ENCODE peak calls at places on chromosomes 4 and X, in seven cellular contexts. R is GM12864, Z is bronchial epithelial cell, P is DND-41, T is heart left ventricle, J is GM13976, C is A549. D is an unnamed sample.

GRCh38 chr4:37976991-37977470 is 16.8 kb downstream of the PTTG2 start:
- DNase-seq in R (no peak), Z (no peak), P (peak; percentile 85), T (peak; percentile 94), J (peak; percentile 91), C (peak; percentile 61), D (peak; percentile 87)

GRCh38 chr4:120007171-120007894 is 59.3 kb downstream of the MAD2L1 start:
- DNase-seq in R (no peak), Z (peak; percentile 63), P (no peak), T (no peak), J (no peak), C (no peak), D (no peak)

GRCh38 chr4:144611850-144612249 is 34.1 kb upstream of the HHIP start:
- DNase-seq in R (no peak), Z (peak; percentile 20), P (no peak), T (no peak), J (peak; percentile 26), C (peak; percentile 9), D (no peak)

GRCh38 chr4:10526431-10527222 is 69.4 kb upstream of the ZNF518B start:
- DNase-seq in R (no peak), Z (peak; percentile 96), P (no peak), T (no peak), J (no peak), C (no peak), D (no peak)

GRCh38 chr4:154329268-154329858 is 162.2 kb downstream of the DCHS2 start:
- DNase-seq in R (no peak), Z (peak; percentile 43), P (no peak), T (peak; percentile 47), J (peak; percentile 20), C (peak; percentile 25), D (no peak)

GRCh38 chrX:133229361-133229760 is 11.2 kb upstream of the TFDP3 start:
- DNase-seq in R (no peak), Z (peak; percentile 94), P (no peak), T (no peak), J (no peak), C (no peak), D (no peak)

GRCh38 chrX:107827137-107827831 is 1.6 kb downstream of the MID2 start:
- DNase-seq in R (no peak), Z (no peak), P (no peak), T (no peak), J (no peak), C (no peak), D (no peak)

GRCh38 chr4:156738756-156739155 is 232.8 kb downstream of the PDGFC start:
- DNase-seq in R (no peak), Z (no peak), P (no peak), T (no peak), J (no peak), C (no peak), D (no peak)

GRCh38 chr4:173332963-173333657 is 1.0 kb downstream of the HMGB2 start:
- DNase-seq in R (no peak), Z (peak; percentile 70), P (no peak), T (no peak), J (no peak), C (no peak), D (no peak)

GRCh38 chr4:151198748-151199147 is 78.2 kb upstream of the PRSS48 start:
- DNase-seq in R (no peak), Z (no peak), P (no peak), T (no peak), J (no peak), C (no peak), D (no peak)

GRCh38 chr4:705278-706082 is at the start of gene PCGF3:
- DNase-seq in R (peak; percentile 61), Z (peak; percentile 74), P (peak; percentile 95), T (peak; percentile 99), J (peak; percentile 100), C (peak; percentile 94), D (peak; percentile 97)

GRCh38 chr4:103150677-103151076 is 47.5 kb downstream of the CENPE start:
- DNase-seq in R (no peak), Z (peak; percentile 92), P (no peak), T (no peak), J (no peak), C (peak; percentile 49), D (no peak)

GRCh38 chr4:37549003-37549402 is 137.2 kb downstream of the RELL1 start:
- DNase-seq in R (no peak), Z (peak; percentile 86), P (no peak), T (no peak), J (no peak), C (no peak), D (no peak)

GRCh38 chr4:52015366-52015765 is 4.8 kb downstream of the LRRC66 start:
- DNase-seq in R (no peak), Z (no peak), P (no peak), T (no peak), J (no peak), C (no peak), D (no peak)

GRCh38 chrX:14673236-14673635 is 143.9 kb downstream of the GLRA2 start:
- DNase-seq in R (no peak), Z (peak; percentile 29), P (no peak), T (no peak), J (no peak), C (no peak), D (no peak)

GRCh38 chr4:26337612-26338011 is 16.8 kb downstream of the RBPJ start:
- DNase-seq in R (no peak), Z (no peak), P (no peak), T (no peak), J (no peak), C (no peak), D (no peak)

GRCh38 chrX:10011991-10012390 is 44.8 kb downstream of the CLDN34 start:
- DNase-seq in R (no peak), Z (no peak), P (no peak), T (no peak), J (no peak), C (peak; percentile 40), D (no peak)

GRCh38 chr4:76028242-76028859 is 5.1 kb upstream of the CXCL10 start:
- DNase-seq in R (no peak), Z (no peak), P (no peak), T (no peak), J (no peak), C (no peak), D (no peak)

DNA sequence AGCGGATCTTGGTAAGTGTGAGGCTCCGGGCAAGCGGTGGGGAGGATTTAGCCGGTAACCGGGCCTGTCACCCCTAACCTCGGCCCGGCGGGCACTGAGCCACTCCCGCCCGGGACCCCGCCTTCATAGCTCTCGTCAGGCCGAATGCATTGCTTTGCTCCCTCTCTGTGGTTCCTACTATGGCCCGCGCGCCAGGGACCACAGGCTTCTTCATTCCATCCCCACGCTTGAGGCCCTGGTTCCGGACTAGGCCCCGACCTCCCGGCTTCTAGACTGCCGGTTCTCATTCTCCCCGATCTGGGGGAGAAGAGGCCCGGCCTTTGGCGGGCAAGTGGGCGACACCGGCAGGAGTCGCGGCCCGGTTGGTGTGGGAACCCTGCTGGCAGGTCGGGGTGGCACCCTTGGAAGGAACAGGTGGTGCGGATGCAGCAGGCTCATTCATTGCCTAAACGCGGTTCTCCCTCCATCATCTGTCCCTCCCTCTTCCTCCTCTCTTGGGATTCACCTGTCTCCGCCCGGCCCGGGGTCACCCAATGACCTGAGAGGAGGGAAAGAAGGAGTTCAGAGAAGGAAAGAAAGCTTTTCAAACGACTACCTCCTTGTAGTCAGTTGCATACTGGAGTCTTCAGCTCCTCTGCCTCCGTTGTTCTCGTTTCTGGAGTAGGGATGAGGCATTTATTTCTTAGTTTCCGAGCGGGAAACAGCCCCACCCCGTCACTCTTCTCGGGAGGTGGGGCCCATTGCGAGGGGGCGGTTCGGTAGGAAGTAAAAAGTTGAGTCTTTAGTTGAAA is at the start of gene NDUFC1:
- DNase-seq in R (no peak), Z (peak; percentile 55), P (peak; percentile 69), T (peak; percentile 66), J (peak; percentile 67), C (peak; percentile 59), D (peak; percentile 48)
- TF ChIP-seq CTCF in R (peak; percentile 33), Z (peak; percentile 44), P (peak; percentile 45), T (no peak), J (no peak), C (no peak), D (peak; percentile 31)

GRCh38 chr4:183659919-183660318 is 826 bp downstream of the TRAPPC11 start:
- DNase-seq in R (no peak), Z (peak; percentile 17), P (no peak), T (no peak), J (peak; percentile 13), C (no peak), D (no peak)

GRCh38 chr4:183658362-183659028 is 490 bp downstream of the RWDD4 start:
- DNase-seq in R (no peak), Z (peak; percentile 13), P (no peak), T (peak; percentile 63), J (peak; percentile 45), C (peak; percentile 5), D (no peak)

GRCh38 chr4:183657564-183657963 is 1.4 kb downstream of the RWDD4 start:
- DNase-seq in R (no peak), Z (no peak), P (no peak), T (no peak), J (no peak), C (no peak), D (no peak)

DNA sequence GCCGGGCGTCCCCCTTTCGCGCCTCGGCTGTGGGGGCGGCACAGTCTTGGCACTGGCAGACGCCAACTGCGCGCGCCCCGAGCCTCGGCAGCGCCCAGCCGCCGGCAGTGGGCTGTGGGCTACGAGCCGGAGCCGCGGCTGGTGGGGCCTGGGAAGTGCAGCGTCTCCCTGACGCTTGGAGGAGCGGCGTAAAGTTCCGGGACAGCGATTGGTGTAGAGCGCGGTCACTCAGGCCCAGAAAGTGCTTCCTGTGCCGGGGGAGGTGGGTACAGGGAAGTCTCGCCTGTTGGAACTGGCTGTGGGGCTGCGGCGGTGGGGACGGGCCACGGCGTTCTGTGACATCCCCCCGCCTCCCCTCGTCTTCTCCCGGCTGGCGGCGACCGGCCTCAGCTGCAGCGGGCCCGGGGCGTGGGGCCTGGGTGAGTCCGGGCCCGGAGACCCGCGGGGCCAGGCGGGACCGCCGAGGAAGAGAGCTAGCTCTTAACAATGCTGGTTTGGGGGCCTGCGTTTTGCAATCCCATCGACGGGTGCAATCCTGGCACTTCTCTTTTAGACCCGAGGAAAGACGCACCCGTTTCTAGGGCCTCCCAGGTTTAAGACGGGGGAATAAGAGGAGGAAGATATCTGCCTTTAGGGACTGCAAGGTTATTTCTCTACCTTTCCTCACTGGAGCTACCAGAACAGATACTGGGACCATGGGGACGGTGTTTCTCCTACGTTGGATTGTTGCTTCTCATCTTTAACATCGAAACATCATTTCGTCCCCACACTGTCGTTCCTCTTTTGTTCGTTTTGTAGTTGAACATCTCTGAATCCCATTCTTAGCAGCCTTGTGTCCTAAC is at the start of the genes RWDD4 and TRAPPC11:
- DNase-seq in R (peak; percentile 97), Z (peak; percentile 94), P (peak; percentile 98), T (peak; percentile 98), J (peak; percentile 99), C (peak; percentile 97), D (peak; percentile 96)
- TF ChIP-seq CTCF in R (peak; percentile 10), Z (peak; percentile 19), P (peak; percentile 20), T (no peak), J (no peak), C (no peak), D (peak; percentile 19)

GRCh38 chr4:113761682-113762060 is at the start of gene CAMK2D:
- DNase-seq in R (peak; percentile 79), Z (peak; percentile 74), P (peak; percentile 87), T (peak; percentile 92), J (peak; percentile 82), C (peak; percentile 91), D (peak; percentile 64)
- TF ChIP-seq CTCF in R (peak; percentile 47), Z (peak; percentile 76), P (peak; percentile 92), T (peak; percentile 75), J (peak; percentile 74), C (peak; percentile 72), D (no peak)

DNA sequence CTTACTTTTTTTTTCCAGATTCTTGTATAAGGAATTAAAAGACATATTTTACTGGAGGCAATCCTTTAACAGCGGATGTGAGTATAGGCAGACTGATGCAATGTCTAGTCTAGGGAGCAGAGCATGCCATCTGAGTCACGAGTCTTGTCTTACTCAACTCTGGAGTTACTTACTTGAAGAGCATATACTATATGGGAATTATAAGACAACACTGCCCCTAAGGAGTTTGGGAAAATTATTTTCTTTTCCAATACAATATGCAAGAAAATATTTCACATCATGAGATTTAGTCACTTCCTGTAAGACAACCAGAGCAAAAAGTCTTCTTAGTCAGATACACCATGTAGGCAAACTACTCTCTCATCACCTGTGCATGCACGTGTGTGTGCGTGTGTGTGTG is 537.3 kb upstream of the FTHL17 start:
- DNase-seq in R (no peak), Z (peak; percentile 93), P (no peak), T (no peak), J (no peak), C (peak; percentile 6), D (no peak)
- TF ChIP-seq CTCF in R (no peak), Z (no peak), P (no peak), T (no peak), J (no peak), C (no peak), D (no peak)